ENCODE peak calls at places on chromosome 10, in ten cellular contexts. C, Q, P, U, D, L, O, F, V and G are unnamed samples.

GRCh38 chr10:100615911-100616310 is 80.2 kb downstream of the HIF1AN start:
- DNase-seq in C (no peak), Q (no peak), P (no peak), U (no peak), D (no peak), L (no peak), O (no peak), F (no peak), V (no peak), G (no peak)

GRCh38 chr10:72259491-72260214 is 14.1 kb upstream of the DDIT4 start:
- DNase-seq in C (no peak), Q (no peak), P (no peak), U (peak), D (no peak), L (no peak), O (no peak), F (peak), V (peak), G (no peak)

GRCh38 chr10:11757820-11758463 is 15.8 kb downstream of the ECHDC3 start:
- DNase-seq in C (peak), Q (peak), P (peak), U (peak), D (peak), L (peak), O (peak), F (peak), V (peak), G (peak)

GRCh38 chr10:128268015-128268722 is 141.9 kb upstream of the MKI67 start:
- DNase-seq in C (no peak), Q (no peak), P (no peak), U (peak), D (no peak), L (peak), O (peak), F (peak), V (no peak), G (no peak)

GRCh38 chr10:95475827-95476481 is 85.2 kb downstream of the SORBS1 start:
- DNase-seq in C (no peak), Q (no peak), P (no peak), U (no peak), D (no peak), L (peak), O (no peak), F (no peak), V (no peak), G (no peak)

GRCh38 chr10:69807122-69807521 is 5.4 kb downstream of the COL13A1 start:
- DNase-seq in C (peak), Q (no peak), P (no peak), U (peak), D (no peak), L (no peak), O (no peak), F (no peak), V (peak), G (no peak)

GRCh38 chr10:23829556-23829955 is 379.4 kb upstream of the KIAA1217 start:
- DNase-seq in C (no peak), Q (no peak), P (no peak), U (no peak), D (no peak), L (no peak), O (no peak), F (no peak), V (peak), G (no peak)

GRCh38 chr10:114650831-114651230 is 7.2 kb downstream of the ABLIM1 start:
- DNase-seq in C (no peak), Q (no peak), P (no peak), U (no peak), D (no peak), L (no peak), O (no peak), F (no peak), V (no peak), G (no peak)

GRCh38 chr10:103982639-103983038 is 15.7 kb downstream of the SLK start:
- DNase-seq in C (no peak), Q (no peak), P (no peak), U (no peak), D (no peak), L (no peak), O (no peak), F (peak), V (no peak), G (no peak)

GRCh38 chr10:29926649-29927048 is 132.7 kb downstream of the JCAD start:
- DNase-seq in C (peak), Q (no peak), P (no peak), U (peak), D (no peak), L (no peak), O (no peak), F (peak), V (peak), G (no peak)

GRCh38 chr10:593901-594457 is 95.5 kb downstream of the DIP2C start:
- DNase-seq in C (peak), Q (no peak), P (no peak), U (peak), D (no peak), L (no peak), O (no peak), F (no peak), V (no peak), G (no peak)

GRCh38 chr10:132832186-132832983 is 46.4 kb upstream of the NKX6-2 start:
- DNase-seq in C (no peak), Q (no peak), P (no peak), U (no peak), D (no peak), L (no peak), O (no peak), F (no peak), V (no peak), G (no peak)

GRCh38 chr10:86056632-86057031 is 310.0 kb downstream of the GRID1 start:
- DNase-seq in C (no peak), Q (no peak), P (no peak), U (no peak), D (no peak), L (no peak), O (no peak), F (no peak), V (no peak), G (no peak)

GRCh38 chr10:78491812-78492211 is 458.1 kb downstream of the RPS24 start:
- DNase-seq in C (no peak), Q (no peak), P (no peak), U (no peak), D (no peak), L (no peak), O (no peak), F (no peak), V (no peak), G (no peak)

GRCh38 chr10:103843854-103844567 is 11.4 kb downstream of the SH3PXD2A start:
- DNase-seq in C (no peak), Q (no peak), P (no peak), U (no peak), D (no peak), L (no peak), O (no peak), F (no peak), V (no peak), G (no peak)

GRCh38 chr10:92695679-92696605 is 6.2 kb downstream of the HHEX start:
- DNase-seq in C (peak), Q (no peak), P (no peak), U (peak), D (no peak), L (no peak), O (no peak), F (no peak), V (peak), G (no peak)

GRCh38 chr10:62761115-62761514 is 43.4 kb upstream of the ADO start:
- DNase-seq in C (no peak), Q (no peak), P (no peak), U (no peak), D (no peak), L (no peak), O (no peak), F (no peak), V (no peak), G (no peak)

GRCh38 chr10:43251664-43252165 is 15.2 kb downstream of the RASGEF1A start:
- DNase-seq in C (no peak), Q (no peak), P (no peak), U (no peak), D (no peak), L (peak), O (no peak), F (no peak), V (no peak), G (no peak)

GRCh38 chr10:70592746-70593512 is 9.6 kb downstream of the PRF1 start:
- DNase-seq in C (no peak), Q (no peak), P (no peak), U (no peak), D (no peak), L (no peak), O (peak), F (no peak), V (no peak), G (no peak)

GRCh38 chr10:20855398-20856038 is 41.6 kb downstream of the NEBL start:
- DNase-seq in C (peak), Q (no peak), P (no peak), U (no peak), D (no peak), L (no peak), O (peak), F (no peak), V (peak), G (no peak)

GRCh38 chr10:86244296-86244695 is 122.3 kb downstream of the GRID1 start:
- DNase-seq in C (no peak), Q (no peak), P (no peak), U (no peak), D (no peak), L (no peak), O (no peak), F (peak), V (no peak), G (no peak)

GRCh38 chr10:99172130-99172738 is 63.4 kb downstream of the HPSE2 start:
- DNase-seq in C (peak), Q (no peak), P (no peak), U (peak), D (no peak), L (peak), O (peak), F (peak), V (peak), G (no peak)

GRCh38 chr10:78134919-78135318 is 101.3 kb downstream of the RPS24 start:
- DNase-seq in C (no peak), Q (no peak), P (no peak), U (no peak), D (no peak), L (no peak), O (no peak), F (peak), V (no peak), G (no peak)

GRCh38 chr10:61835909-61836232 is 65.6 kb upstream of the ARID5B start:
- DNase-seq in C (peak), Q (no peak), P (no peak), U (no peak), D (no peak), L (no peak), O (no peak), F (no peak), V (no peak), G (no peak)

GRCh38 chr10:30586828-30587227 is 42.7 kb downstream of the LYZL2 start:
- DNase-seq in C (no peak), Q (no peak), P (no peak), U (no peak), D (no peak), L (no peak), O (no peak), F (no peak), V (no peak), G (no peak)

GRCh38 chr10:50653142-50653541 is 29.4 kb upstream of the SGMS1 start:
- DNase-seq in C (peak), Q (no peak), P (no peak), U (no peak), D (no peak), L (no peak), O (no peak), F (no peak), V (peak), G (no peak)

GRCh38 chr10:43715334-43715733 is 66.7 kb upstream of the ZNF32 start:
- DNase-seq in C (no peak), Q (no peak), P (no peak), U (no peak), D (no peak), L (no peak), O (no peak), F (no peak), V (no peak), G (no peak)

GRCh38 chr10:12470719-12471118 is 121.4 kb downstream of the CAMK1D start:
- DNase-seq in C (no peak), Q (no peak), P (no peak), U (no peak), D (no peak), L (no peak), O (no peak), F (no peak), V (no peak), G (no peak)

GRCh38 chr10:35510891-35511290 is 94.2 kb upstream of the GJD4 start:
- DNase-seq in C (no peak), Q (no peak), P (no peak), U (no peak), D (no peak), L (no peak), O (no peak), F (no peak), V (no peak), G (no peak)

GRCh38 chr10:77636967-77637473 is 588 bp downstream of the KCNMA1 start:
- DNase-seq in C (no peak), Q (no peak), P (no peak), U (no peak), D (no peak), L (no peak), O (no peak), F (peak), V (peak), G (no peak)

GRCh38 chr10:102043456-102043855 is 12.5 kb downstream of the ARMH3 start:
- DNase-seq in C (peak), Q (no peak), P (no peak), U (no peak), D (no peak), L (no peak), O (no peak), F (no peak), V (no peak), G (no peak)

GRCh38 chr10:10796774-10797415 is 220.8 kb upstream of the CELF2 start:
- DNase-seq in C (peak), Q (no peak), P (no peak), U (peak), D (no peak), L (no peak), O (no peak), F (no peak), V (peak), G (no peak)